ENCODE peak calls at places on chromosome 19, in seven cellular contexts. A is NCI-H526 treated with DMSO at 0.1 percent for 48 hours; I is pons; W is stimulated activated CD8-positive, alpha-beta memory T cell treated with anti-CD3 and anti-CD28 coated beads, Interleukin-7, amount 100 ng/mL, for 4 hours; Y is cardiac septum; B is left ventricle myocardium superior; L is ELR. Q is an unnamed sample.

GRCh38 chr19:29277107-29277506 is 64.2 kb upstream of the UQCRFS1 start:
- DNase-seq in A (no peak), I (no peak), W (peak; percentile 23), Y (peak; percentile 54), B (no peak), L (peak; percentile 32), Q (no peak)

GRCh38 chr19:11204943-11205349 is 7.6 kb upstream of the KANK2 start:
- DNase-seq in A (no peak), I (no peak), W (no peak), Y (no peak), B (peak; percentile 59), L (no peak), Q (peak; percentile 70)

GRCh38 chr19:1097810-1098176 is 2.6 kb upstream of the POLR2E start:
- DNase-seq in A (no peak), I (no peak), W (no peak), Y (no peak), B (no peak), L (no peak), Q (no peak)

GRCh38 chr19:42683917-42684513 is 56.3 kb downstream of the PSG3 start:
- DNase-seq in A (no peak), I (no peak), W (no peak), Y (no peak), B (no peak), L (peak; percentile 54), Q (no peak)

GRCh38 chr19:51750381-51751124 is 1.1 kb downstream of the FPR1 start:
- DNase-seq in A (no peak), I (no peak), W (no peak), Y (no peak), B (no peak), L (peak; percentile 45), Q (no peak)

GRCh38 chr19:2114821-2115220 is 18.1 kb downstream of the IZUMO4 start:
- DNase-seq in A (no peak), I (no peak), W (no peak), Y (no peak), B (no peak), L (no peak), Q (no peak)

GRCh38 chr19:48085077-48085476 is 25.5 kb downstream of the PLA2G4C start:
- DNase-seq in A (peak; percentile 90), I (no peak), W (no peak), Y (no peak), B (no peak), L (no peak), Q (no peak)

GRCh38 chr19:55258476-55258827 is 365 bp downstream of the PPP6R1 start:
- DNase-seq in A (no peak), I (no peak), W (no peak), Y (no peak), B (no peak), L (peak; percentile 15), Q (no peak)

GRCh38 chr19:30781519-30781918 is 409.3 kb downstream of the ZNF536 start:
- DNase-seq in A (no peak), I (no peak), W (no peak), Y (no peak), B (peak; percentile 61), L (no peak), Q (no peak)

GRCh38 chr19:14023404-14024235 is 4.3 kb upstream of the RLN3 start:
- DNase-seq in A (no peak), I (no peak), W (no peak), Y (no peak), B (peak; percentile 40), L (peak; percentile 62), Q (no peak)

GRCh38 chr19:17170538-17171297 is 44.4 kb upstream of the USE1 start:
- DNase-seq in A (no peak), I (no peak), W (no peak), Y (no peak), B (no peak), L (no peak), Q (no peak)

GRCh38 chr19:38666662-38667448 is 19.4 kb downstream of the ACTN4 start:
- DNase-seq in A (no peak), I (peak; percentile 72), W (no peak), Y (no peak), B (peak; percentile 47), L (peak; percentile 92), Q (no peak)

GRCh38 chr19:13100031-13100588 is 2.5 kb downstream of the LYL1 start:
- DNase-seq in A (no peak), I (no peak), W (peak; percentile 48), Y (no peak), B (no peak), L (peak; percentile 52), Q (peak; percentile 37)

GRCh38 chr19:29449371-29449770 is 76.4 kb upstream of the VSTM2B start:
- DNase-seq in A (no peak), I (no peak), W (no peak), Y (no peak), B (no peak), L (no peak), Q (no peak)

Q was measured in Right ventricle myocardium inferior.